ENCODE peak calls at places on chromosomes 1 and 21, in six cellular contexts. L is GM12892, U is GM12878, C is HepG2, H is SK-N-SH, D is K562. B is an unnamed sample.

GRCh38 chr1:200960236-200960947 is 63.1 kb downstream of the KIF21B start:
- DNase-seq in L (no peak), U (no peak), C (no peak), H (no peak), D (no peak), B (no peak)

GRCh38 chr1:201766117-201766863 is 62.7 kb upstream of the IPO9 start:
- DNase-seq in L (no peak), U (no peak), C (no peak), H (no peak), D (no peak), B (no peak)

GRCh38 chr1:46515576-46515975 is 25.9 kb downstream of the DMBX1 start:
- DNase-seq in L (no peak), U (no peak), C (no peak), H (no peak), D (no peak), B (no peak)

GRCh38 chr1:119687391-119688079 is 24.2 kb upstream of the PHGDH start:
- DNase-seq in L (no peak), U (no peak), C (no peak), H (no peak), D (no peak), B (no peak)

GRCh38 chr1:234619071-234619480 is 9.1 kb upstream of the IRF2BP2 start:
- DNase-seq in L (no peak), U (no peak), C (no peak), H (no peak), D (no peak), B (no peak)

GRCh38 chr21:31128234-31128633 is 90.0 kb upstream of the KRTAP19-8 start:
- DNase-seq in L (no peak), U (no peak), C (no peak), H (no peak), D (no peak), B (no peak)

GRCh38 chr1:121522061-121522759 is 337.4 kb downstream of the SRGAP2C start:
- DNase-seq in L (no peak), U (no peak), C (peak; percentile 99), H (no peak), D (no peak), B (no peak)

GRCh38 chr1:18005238-18005637 is 102.4 kb upstream of the IGSF21 start:
- DNase-seq in L (no peak), U (no peak), C (no peak), H (no peak), D (no peak), B (no peak)

GRCh38 chr1:22796642-22797041 is 86.0 kb downstream of the EPHB2 start:
- DNase-seq in L (no peak), U (no peak), C (no peak), H (no peak), D (no peak), B (no peak)

GRCh38 chr1:205262706-205263105 is 35.0 kb downstream of the TMCC2 start:
- DNase-seq in L (no peak), U (no peak), C (no peak), H (no peak), D (no peak), B (no peak)

GRCh38 chr21:34222031-34222335 is 141.8 kb upstream of the KCNE2 start:
- DNase-seq in L (no peak), U (no peak), C (no peak), H (no peak), D (no peak), B (no peak)

GRCh38 chr1:247113094-247113497 is 8.9 kb upstream of the ZNF669 start:
- DNase-seq in L (no peak), U (no peak), C (peak; percentile 83), H (peak; percentile 39), D (no peak), B (no peak)

GRCh38 chr1:54302951-54303843 is 103.0 kb downstream of the SSBP3 start:
- DNase-seq in L (no peak), U (no peak), C (no peak), H (peak; percentile 60), D (no peak), B (no peak)

DNA sequence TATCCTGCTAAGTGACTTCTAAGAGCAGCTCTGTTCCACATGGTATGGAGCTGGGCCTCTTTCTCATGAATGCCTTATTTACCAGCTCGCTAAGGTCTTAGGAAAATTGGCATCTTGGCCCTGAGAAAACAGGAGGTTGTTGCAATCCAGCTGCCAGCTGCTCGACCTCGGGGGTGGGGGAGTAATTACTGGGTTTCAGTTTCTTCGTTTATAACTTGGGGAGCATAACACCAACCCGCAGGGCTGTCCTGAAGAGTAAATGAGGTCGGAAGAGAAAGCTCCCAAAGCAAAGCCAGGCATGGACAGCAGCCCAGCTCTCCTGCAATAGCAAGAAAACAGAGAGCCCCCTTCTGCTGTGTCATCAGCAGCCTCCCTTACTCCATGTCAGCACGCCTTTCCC is 176.3 kb downstream of the AJAP1 start:
- DNase-seq in L (no peak), U (no peak), C (no peak), H (no peak), D (no peak), B (no peak)
- TF ChIP-seq TAF1 in L (no peak), U (no peak), C (no peak), H (no peak), D (no peak), B (no peak)

GRCh38 chr1:14924012-14924452 is 229.5 kb upstream of the TMEM51 start:
- DNase-seq in L (peak; percentile 76), U (no peak), C (no peak), H (peak; percentile 95), D (peak; percentile 97), B (peak; percentile 64)

GRCh38 chr1:14923400-14924011 is 230.0 kb upstream of the TMEM51 start:
- DNase-seq in L (peak; percentile 31), U (no peak), C (no peak), H (no peak), D (no peak), B (peak; percentile 24)

GRCh38 chr1:14925336-14926136 is 228.0 kb upstream of the TMEM51 start:
- DNase-seq in L (no peak), U (no peak), C (no peak), H (no peak), D (no peak), B (no peak)

GRCh38 chr1:14926214-14926613 is 227.3 kb upstream of the TMEM51 start:
- DNase-seq in L (no peak), U (no peak), C (no peak), H (no peak), D (no peak), B (no peak)

DNA sequence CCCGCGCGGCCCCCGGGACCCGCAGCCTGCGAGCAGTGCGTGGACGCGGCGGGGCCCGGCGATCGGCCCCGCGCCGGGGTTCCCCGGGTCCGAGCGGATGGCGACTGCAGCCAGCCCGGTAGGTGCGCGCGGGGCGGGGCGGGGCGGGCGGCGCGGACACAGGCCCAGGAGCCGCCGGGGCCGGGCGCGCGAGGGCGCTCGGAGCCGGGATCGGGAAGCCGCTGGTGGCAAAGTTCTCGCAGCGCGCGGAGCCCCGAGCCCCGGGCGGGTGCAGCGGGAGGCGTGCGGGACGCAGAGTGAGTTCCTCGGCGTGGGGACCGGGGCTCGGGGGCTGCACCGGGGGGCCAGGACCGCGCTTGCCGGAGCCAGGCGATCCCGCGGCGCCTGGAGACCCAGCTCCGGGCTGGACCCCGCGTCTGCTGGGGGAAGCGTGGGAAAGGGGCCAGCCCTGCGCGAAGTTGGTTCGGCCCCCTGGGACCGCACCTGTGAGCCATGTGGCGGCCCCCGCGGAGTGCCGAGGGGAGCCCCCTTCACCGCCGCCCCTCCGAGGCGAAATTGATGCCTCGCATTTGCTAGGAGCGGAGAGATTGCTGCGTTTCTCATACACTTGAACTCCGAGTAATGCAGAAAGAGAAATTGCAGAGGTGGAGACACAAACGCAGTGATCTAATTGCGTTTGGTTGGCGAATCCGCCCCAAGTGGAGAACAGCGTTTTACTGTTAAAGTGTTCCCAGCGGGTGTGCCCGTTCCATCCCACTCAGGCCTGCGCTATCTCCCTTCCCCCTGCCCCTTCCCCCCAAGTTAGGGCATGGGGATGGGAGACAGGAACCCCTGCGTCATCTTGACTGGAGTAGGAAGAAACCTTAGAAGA is 228.9 kb upstream of the TMEM51 start:
- DNase-seq in L (peak; percentile 34), U (no peak), C (no peak), H (peak; percentile 90), D (peak; percentile 81), B (peak; percentile 25)
- TF ChIP-seq TAF1 in L (no peak), U (no peak), C (no peak), H (no peak), D (peak; percentile 6), B (no peak)

DNA sequence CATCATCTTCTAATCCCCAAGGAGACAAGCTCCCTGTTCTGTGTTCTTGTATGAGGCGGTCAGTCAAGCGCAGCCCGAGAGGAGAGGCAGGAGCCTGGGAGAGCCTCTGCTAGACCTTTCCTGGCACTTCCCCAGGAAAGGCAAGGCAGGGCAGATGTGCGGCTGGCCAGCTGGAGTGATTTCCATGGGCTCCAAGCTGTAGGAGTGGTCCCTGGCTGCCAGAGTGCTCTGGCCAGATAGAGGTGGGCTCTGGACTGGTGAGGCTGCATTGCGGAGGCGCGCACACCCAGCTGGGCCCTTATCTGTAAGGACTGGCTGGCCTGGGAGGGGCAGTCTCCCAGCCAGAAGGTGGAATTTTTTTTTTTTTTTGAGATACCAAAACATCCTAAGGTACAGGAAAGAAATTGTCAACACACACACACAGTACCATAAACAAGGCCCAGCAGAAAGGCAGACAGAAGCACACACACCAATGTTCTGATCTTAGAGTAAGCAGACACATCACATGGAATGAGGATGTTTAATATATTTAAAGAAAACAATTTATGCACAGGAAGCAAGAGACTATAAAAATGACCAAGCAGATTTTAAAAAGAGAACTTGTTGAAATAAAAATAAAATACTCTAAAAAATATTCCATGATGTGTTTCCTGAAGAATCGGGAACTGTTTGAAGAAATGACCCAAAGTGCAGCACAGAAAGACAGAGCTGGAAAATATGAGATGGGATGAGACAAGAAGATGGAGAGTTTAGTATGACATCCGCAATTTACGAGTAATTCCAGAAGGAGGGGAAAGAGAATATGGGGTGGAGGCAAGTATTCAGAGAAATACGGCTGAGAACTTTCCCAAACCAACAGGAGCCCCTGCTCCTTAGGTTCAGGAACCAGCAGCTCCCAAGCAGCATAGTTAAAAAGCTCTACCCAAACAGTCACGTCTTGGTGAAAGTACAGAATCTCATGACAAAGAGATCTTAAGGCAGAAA is 13.4 kb downstream of the IBA57 start:
- DNase-seq in L (no peak), U (no peak), C (no peak), H (peak; percentile 78), D (peak; percentile 87), B (no peak)
- TF ChIP-seq TAF1 in L (no peak), U (no peak), C (no peak), H (no peak), D (peak; percentile 39), B (no peak)

GRCh38 chr1:177779325-177779965 is 190.4 kb downstream of the SEC16B start:
- DNase-seq in L (no peak), U (no peak), C (no peak), H (no peak), D (no peak), B (no peak)
- TF ChIP-seq TAF1 in L (no peak), U (no peak), C (no peak), H (no peak), D (no peak), B (no peak)

B was measured in GM12891.